ENCODE peak calls at places on chromosomes 11 and 22, in four cellular contexts. B is astrocyte of the spinal cord; A is activated CD8-positive, alpha-beta memory T cell treated with anti-CD3 and anti-CD28 coated beads, Interleukin-2, amount 10 ng/mL, durations not matched to agents 7 days and 5 days; Z is CD4-positive, alpha-beta memory T cell. D is an unnamed sample.

GRCh38 chr22:49100764-49101163 is 726.9 kb downstream of the BRD1 start:
- DNase-seq in A (no peak), Z (no peak), B (no peak), D (no peak)

GRCh38 chr22:22371031-22371541 is 126.5 kb downstream of the VPREB1 start:
- DNase-seq in A (no peak), Z (no peak), B (no peak), D (no peak)

GRCh38 chr11:72710278-72710677 is 36.1 kb upstream of the PDE2A start:
- DNase-seq in A (no peak), B (no peak), Z (no peak), D (no peak)

GRCh38 chr22:44070029-44070428 is 45.9 kb downstream of the PARVB start:
- DNase-seq in Z (no peak), B (no peak), A (no peak), D (no peak)

GRCh38 chr22:31647516-31647915 is 14.5 kb downstream of the PISD start:
- DNase-seq in B (peak), A (no peak), Z (no peak), D (peak)

GRCh38 chr22:22710719-22711531 is 66.5 kb downstream of the GGTLC2 start:
- DNase-seq in Z (peak), B (no peak), A (peak), D (peak)

GRCh38 chr11:123143921-123144320 is 51.1 kb downstream of the CLMP start:
- DNase-seq in Z (no peak), A (no peak), B (no peak), D (no peak)

GRCh38 chr22:23164091-23164490 is 16.2 kb upstream of the BCR start:
- DNase-seq in B (no peak), A (no peak), Z (no peak), D (no peak)

GRCh38 chr22:29351042-29351441 is 35.5 kb upstream of the RASL10A start:
- DNase-seq in Z (no peak), A (no peak), B (no peak), D (no peak)

GRCh38 chr22:32385681-32386080 is 26.4 kb downstream of the RTCB start:
- DNase-seq in Z (no peak), A (no peak), B (no peak), D (no peak)

GRCh38 chr22:42114721-42115120 is 15.9 kb downstream of the CYP2D6 start:
- DNase-seq in B (no peak), Z (no peak), A (no peak), D (no peak)

GRCh38 chr11:85269109-85269508 is 358.0 kb downstream of the DLG2 start:
- DNase-seq in A (no peak), Z (no peak), B (no peak), D (no peak)

GRCh38 chr22:20079745-20080444 is at the start of gene DGCR8:
- DNase-seq in Z (peak), A (peak), B (peak), D (peak)

GRCh38 chr11:45803981-45804805 is 756 bp upstream of the SLC35C1 start:
- DNase-seq in A (peak), B (peak), Z (peak), D (peak)

GRCh38 chr11:86671386-86672006 is 920 bp downstream of the ME3 start:
- DNase-seq in B (peak), Z (no peak), A (no peak), D (no peak)